ENCODE peak calls at places on chromosomes 11 and 22, in five cellular contexts. X is PC-3, B is mucosa of descending colon, Q is ovary, N is BE2C. V is an unnamed sample.

GRCh38 chr11:6757373-6757967 is 14.3 kb downstream of the OR2AG2 start:
- DNase-seq in X (peak; percentile 58), B (no peak), Q (peak; percentile 15), N (peak; percentile 22), V (peak; percentile 67)

GRCh38 chr22:24843048-24843447 is 37.0 kb downstream of the SGSM1 start:
- DNase-seq in X (peak; percentile 1), B (no peak), Q (no peak), N (no peak), V (no peak)

GRCh38 chr22:26310616-26311015 is 118.4 kb upstream of the ASPHD2 start:
- DNase-seq in X (no peak), B (no peak), Q (no peak), N (no peak), V (no peak)

GRCh38 chr11:47189100-47189834 is 3.0 kb upstream of the PACSIN3 start:
- DNase-seq in X (peak; percentile 86), B (no peak), Q (no peak), N (no peak), V (peak; percentile 89)

GRCh38 chr11:47071871-47072270 is 104.8 kb downstream of the ARFGAP2 start:
- DNase-seq in X (no peak), B (no peak), Q (no peak), N (no peak), V (peak; percentile 21)

GRCh38 chr22:25749420-25750169 is 7.6 kb downstream of the MYO18B start:
- DNase-seq in X (no peak), B (no peak), Q (no peak), N (no peak), V (peak; percentile 37)

GRCh38 chr11:75490221-75491181 is 35.2 kb downstream of the GDPD5 start:
- DNase-seq in X (peak; percentile 86), B (no peak), Q (no peak), N (no peak), V (no peak)

GRCh38 chr11:130403301-130403804 is 25.1 kb downstream of the ADAMTS8 start:
- DNase-seq in X (peak; percentile 87), B (no peak), Q (peak; percentile 59), N (no peak), V (peak; percentile 94)

GRCh38 chr11:88324562-88325345 is 12.8 kb downstream of the CTSC start:
- DNase-seq in X (no peak), B (no peak), Q (no peak), N (no peak), V (no peak)

GRCh38 chr11:19307498-19307897 is 66.8 kb upstream of the E2F8 start:
- DNase-seq in X (no peak), B (no peak), Q (no peak), N (no peak), V (no peak)

GRCh38 chr22:37045958-37046357 is 5.6 kb upstream of the KCTD17 start:
- DNase-seq in X (peak; percentile 18), B (no peak), Q (no peak), N (no peak), V (peak; percentile 53)

GRCh38 chr11:8870461-8871282 is 40.3 kb upstream of the AKIP1 start:
- DNase-seq in X (peak; percentile 54), B (peak; percentile 81), Q (peak; percentile 79), N (peak; percentile 59), V (peak; percentile 75)

GRCh38 chr11:134945993-134946392 is 534.0 kb upstream of the B3GAT1 start:
- DNase-seq in X (peak; percentile 15), B (no peak), Q (no peak), N (no peak), V (no peak)

GRCh38 chr11:13889566-13890214 is 72.8 kb upstream of the SPON1 start:
- DNase-seq in X (peak; percentile 12), B (no peak), Q (no peak), N (peak; percentile 11), V (no peak)

GRCh38 chr11:103889679-103890078 is 146.8 kb upstream of the DDI1 start:
- DNase-seq in X (no peak), B (no peak), Q (no peak), N (no peak), V (no peak)

GRCh38 chr22:27726726-27727449 is 74.7 kb downstream of the MN1 start:
- DNase-seq in X (peak; percentile 44), B (peak; percentile 61), Q (peak; percentile 44), N (no peak), V (peak; percentile 84)

GRCh38 chr11:114318361-114318760 is 22.2 kb downstream of the NNMT start:
- DNase-seq in X (no peak), B (no peak), Q (no peak), N (no peak), V (no peak)

GRCh38 chr11:75503531-75504099 is 22.1 kb downstream of the GDPD5 start:
- DNase-seq in X (no peak), B (no peak), Q (no peak), N (no peak), V (no peak)

GRCh38 chr11:73950869-73951710 is at the start of gene DNAJB13:
- DNase-seq in X (peak; percentile 70), B (no peak), Q (no peak), N (peak; percentile 67), V (peak; percentile 45)

GRCh38 chr22:36457688-36458450 is 23.6 kb downstream of the TXN2 start:
- DNase-seq in X (no peak), B (peak; percentile 72), Q (no peak), N (no peak), V (peak; percentile 50)

GRCh38 chr11:77083553-77084245 is 16.9 kb downstream of the CAPN5 start:
- DNase-seq in X (no peak), B (peak; percentile 32), Q (peak; percentile 21), N (peak; percentile 2), V (no peak)

GRCh38 chr11:45805305-45806071 is 539 bp downstream of the SLC35C1 start:
- DNase-seq in X (peak; percentile 27), B (peak; percentile 71), Q (peak; percentile 52), N (peak; percentile 20), V (peak; percentile 63)

GRCh38 chr11:132430352-132431091 is 1060.1 kb downstream of the NTM start:
- DNase-seq in X (no peak), B (no peak), Q (no peak), N (peak; percentile 14), V (peak; percentile 53)

GRCh38 chr22:29710922-29711593 is 8.7 kb upstream of the CABP7 start:
- DNase-seq in X (no peak), B (peak; percentile 73), Q (no peak), N (peak; percentile 88), V (no peak)

GRCh38 chr11:79237676-79238075 is 203.2 kb downstream of the TENM4 start:
- DNase-seq in X (no peak), B (no peak), Q (no peak), N (no peak), V (peak; percentile 82)

GRCh38 chr11:65476632-65477270 is 22.1 kb upstream of the MALAT1 start:
- DNase-seq in X (no peak), B (peak; percentile 68), Q (no peak), N (no peak), V (peak; percentile 49)

GRCh38 chr11:76663461-76663760 is 7.1 kb downstream of the LRRC32 start:
- DNase-seq in X (no peak), B (no peak), Q (no peak), N (no peak), V (no peak)

GRCh38 chr11:33396361-33396760 is 139.2 kb downstream of the HIPK3 start:
- DNase-seq in X (no peak), B (no peak), Q (no peak), N (no peak), V (no peak)

GRCh38 chr22:25113316-25113721 is 86.3 kb upstream of the CRYBB3 start:
- DNase-seq in X (no peak), B (peak; percentile 75), Q (no peak), N (no peak), V (no peak)

GRCh38 chr11:115408036-115408911 is 95.9 kb downstream of the CADM1 start:
- DNase-seq in X (no peak), B (no peak), Q (peak; percentile 28), N (no peak), V (peak; percentile 77)

GRCh38 chr11:119258180-119258579 is 52.0 kb downstream of the CBL start:
- DNase-seq in X (no peak), B (no peak), Q (no peak), N (no peak), V (no peak)

GRCh38 chr11:41118521-41118920 is 340.9 kb downstream of the LRRC4C start:
- DNase-seq in X (no peak), B (no peak), Q (no peak), N (no peak), V (no peak)

GRCh38 chr11:117545706-117546105 is 218.1 kb downstream of the CEP164 start:
- DNase-seq in X (no peak), B (peak; percentile 23), Q (no peak), N (no peak), V (no peak)

GRCh38 chr11:125594958-125595357 is 2.3 kb downstream of the STT3A start:
- DNase-seq in X (no peak), B (no peak), Q (no peak), N (no peak), V (no peak)

GRCh38 chr11:20093775-20094174 is 66.5 kb downstream of the DBX1 start:
- DNase-seq in X (no peak), B (no peak), Q (no peak), N (no peak), V (peak; percentile 70)

DNA sequence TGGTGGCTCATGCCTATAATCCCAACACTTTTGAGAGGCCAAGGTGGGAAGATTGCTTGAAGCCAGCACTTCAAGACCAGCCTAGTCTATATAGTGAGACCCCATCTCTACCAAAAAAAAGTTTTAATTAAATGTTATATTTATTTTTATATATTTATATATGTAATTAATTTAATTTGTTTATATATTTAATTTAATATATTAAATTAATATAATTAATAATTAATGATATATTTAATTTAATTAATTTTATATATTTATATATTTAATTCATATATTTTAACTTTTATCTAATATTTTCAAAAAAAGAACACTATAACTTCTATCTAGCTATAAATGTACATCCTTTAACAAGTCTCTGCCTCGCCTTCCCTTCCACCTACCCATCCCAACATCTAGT is 104.8 kb downstream of the PAX6 start:
- DNase-seq in X (no peak), B (no peak), Q (no peak), N (no peak), V (no peak)
- H3K4me1 ChIP-seq in X (peaks cover 19% of the 10 kb centered on the region), B (no peaks in the 10 kb centered on the region), Q (no peaks in the 10 kb centered on the region), N (no peaks in the 10 kb centered on the region), V (no peaks in the 10 kb centered on the region)

GRCh38 chr11:107716884-107717532 is 5.2 kb upstream of the SLN start:
- DNase-seq in X (peak; percentile 40), B (no peak), Q (no peak), N (no peak), V (peak; percentile 81)

GRCh38 chr11:107721207-107721606 is 9.4 kb upstream of the SLN start:
- DNase-seq in X (no peak), B (no peak), Q (no peak), N (no peak), V (no peak)

GRCh38 chr11:107720305-107720775 is 8.5 kb upstream of the SLN start:
- DNase-seq in X (no peak), B (no peak), Q (no peak), N (no peak), V (no peak)

GRCh38 chr11:107719557-107720304 is 7.9 kb upstream of the SLN start:
- DNase-seq in X (peak; percentile 25), B (no peak), Q (no peak), N (no peak), V (no peak)

GRCh38 chr11:107719062-107719461 is 7.2 kb upstream of the SLN start:
- DNase-seq in X (no peak), B (no peak), Q (no peak), N (no peak), V (no peak)
- H3K4me1 ChIP-seq in X (no peaks in the 10 kb centered on the region), B (no peaks in the 10 kb centered on the region), Q (no peaks in the 10 kb centered on the region), N (no peaks in the 10 kb centered on the region), V (no peaks in the 10 kb centered on the region)

GRCh38 chr11:86737752-86738151 is 62.6 kb upstream of the PRSS23 start:
- DNase-seq in X (peak; percentile 77), B (no peak), Q (no peak), N (no peak), V (peak; percentile 78)
- H3K4me1 ChIP-seq in X (peaks cover 78% of the 10 kb centered on the region), B (no peaks in the 10 kb centered on the region), Q (peaks cover 29% of the 10 kb centered on the region), N (no peaks in the 10 kb centered on the region), V (peaks cover 63% of the 10 kb centered on the region)

GRCh38 chr11:3853935-3854659 is 1.4 kb upstream of the STIM1 start:
- DNase-seq in X (no peak), B (peak; percentile 75), Q (no peak), N (no peak), V (no peak)
- H3K4me1 ChIP-seq in X (peaks cover 31% of the 10 kb centered on the region), B (peaks cover 26% of the 10 kb centered on the region), Q (peaks cover 10% of the 10 kb centered on the region), N (no peaks in the 10 kb centered on the region), V (peaks cover 3% of the 10 kb centered on the region)